ENCODE peak calls at places on chromosomes 2 and 18, in five cellular contexts. Q is dorsolateral prefrontal cortex, J is fibroblast of lung, N is heart left ventricle, G is fibroblast of pulmonary artery. K is an unnamed sample.
A peak's percentile ranks its signal among the peaks of the same experiment; 100 is the strongest.

GRCh38 chr2:207587305-207587704 is 37.9 kb downstream of the METTL21A start:
- DNase-seq in Q (no peak), J (no peak), N (no peak), G (no peak), K (no peak)

GRCh38 chr2:64649013-64649484 is 4.7 kb downstream of the SERTAD2 start:
- DNase-seq in Q (no peak), J (no peak), N (no peak), G (no peak), K (no peak)

GRCh38 chr2:227759411-227760113 is 13.9 kb downstream of the SCYGR8 start:
- DNase-seq in Q (no peak), J (no peak), N (no peak), G (no peak), K (no peak)

GRCh38 chr2:164151518-164151917 is 415.7 kb upstream of the FIGN start:
- DNase-seq in Q (no peak), J (peak; percentile 90), N (no peak), G (peak; percentile 52), K (no peak)

GRCh38 chr2:181123798-181124217 is 143.4 kb downstream of the UBE2E3 start:
- DNase-seq in Q (no peak), J (no peak), N (no peak), G (peak; percentile 55), K (peak; percentile 91)

GRCh38 chr18:70107037-70107436 is 98.5 kb downstream of the RTTN start:
- DNase-seq in Q (no peak), J (peak; percentile 20), N (no peak), G (no peak), K (no peak)

GRCh38 chr18:3879114-3879835 is 429.3 kb downstream of the TGIF1 start:
- DNase-seq in Q (no peak), J (no peak), N (no peak), G (no peak), K (no peak)

GRCh38 chr2:9071032-9071431 is 67.5 kb upstream of the MBOAT2 start:
- DNase-seq in Q (no peak), J (peak; percentile 26), N (no peak), G (peak; percentile 54), K (no peak)

GRCh38 chr18:607930-608329 is 11.1 kb downstream of the CLUL1 start:
- DNase-seq in Q (no peak), J (no peak), N (no peak), G (no peak), K (no peak)

GRCh38 chr2:62197609-62198236 is 1.8 kb downstream of the B3GNT2 start:
- DNase-seq in Q (no peak), J (no peak), N (peak; percentile 80), G (no peak), K (no peak)

GRCh38 chr2:115163572-115163971 is 721.1 kb downstream of the DPP10 start:
- DNase-seq in Q (no peak), J (no peak), N (no peak), G (no peak), K (no peak)

GRCh38 chr2:8171608-8172007 is 510.2 kb upstream of the ID2 start:
- DNase-seq in Q (no peak), J (no peak), N (no peak), G (peak; percentile 55), K (no peak)

GRCh38 chr2:207133862-207134519 is 31.8 kb downstream of the KLF7 start:
- DNase-seq in Q (peak; percentile 41), J (peak; percentile 99), N (peak; percentile 64), G (peak; percentile 98), K (no peak)

GRCh38 chr2:99921903-99922302 is 220.5 kb downstream of the AFF3 start:
- DNase-seq in Q (no peak), J (no peak), N (no peak), G (no peak), K (no peak)

GRCh38 chr2:58032751-58033055 is 13.9 kb upstream of the VRK2 start:
- DNase-seq in Q (no peak), J (no peak), N (no peak), G (no peak), K (no peak)

GRCh38 chr2:17915811-17916523 is 37.5 kb downstream of the KCNS3 start:
- DNase-seq in Q (no peak), J (no peak), N (no peak), G (no peak), K (no peak)

GRCh38 chr2:17911491-17912260 is 33.2 kb downstream of the KCNS3 start:
- DNase-seq in Q (no peak), J (no peak), N (no peak), G (no peak), K (no peak)

GRCh38 chr2:17915099-17915498 is 36.6 kb downstream of the KCNS3 start:
- DNase-seq in Q (no peak), J (no peak), N (no peak), G (no peak), K (no peak)

GRCh38 chr2:17910971-17911370 is 32.5 kb downstream of the KCNS3 start:
- DNase-seq in Q (no peak), J (no peak), N (no peak), G (no peak), K (no peak)

DNA sequence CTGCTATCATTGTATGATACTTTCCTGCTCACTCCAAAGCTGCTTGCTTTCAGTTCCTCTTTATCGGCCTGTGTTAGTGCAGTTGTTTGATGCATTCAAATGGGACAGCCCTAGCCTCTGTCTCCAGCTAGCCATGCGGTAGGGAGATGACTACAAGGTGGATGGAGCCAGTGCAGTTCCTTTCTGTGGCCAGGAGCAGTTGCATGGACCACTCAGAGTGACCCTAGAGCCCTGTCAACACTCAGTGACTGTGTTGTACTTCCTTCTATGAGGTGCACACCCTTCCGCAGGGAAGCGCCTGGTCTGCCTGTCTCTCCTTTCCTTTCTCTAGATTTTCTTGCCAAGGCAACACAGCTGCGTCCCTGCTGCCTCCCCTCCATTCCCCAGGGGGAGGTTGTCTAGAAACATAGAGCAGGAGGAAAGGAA is 33.8 kb downstream of the KCNS3 start:
- DNase-seq in Q (no peak), J (no peak), N (no peak), G (no peak), K (no peak)
- H3K4me3 ChIP-seq in Q (no peak overlapping the region), J (no peak overlapping the region), N (no peak overlapping the region), G (no peak overlapping the region), K (no peak overlapping the region)

GRCh38 chr2:233428008-233428407 is 73.7 kb downstream of the DGKD start:
- DNase-seq in Q (no peak), J (no peak), N (no peak), G (no peak), K (no peak)
- H3K4me3 ChIP-seq in Q (no peak overlapping the region), J (no peak overlapping the region), N (no peak overlapping the region), G (no peak overlapping the region), K (no peak overlapping the region)

GRCh38 chr18:63284173-63284765 is 35.3 kb downstream of the BCL2 start:
- DNase-seq in Q (no peak), J (no peak), N (no peak), G (no peak), K (no peak)
- H3K4me3 ChIP-seq in Q (no peak overlapping the region), J (no peak overlapping the region), N (no peak overlapping the region), G (no peak overlapping the region), K (no peak overlapping the region)

GRCh38 chr18:74499633-74500032 is 3.5 kb downstream of the CNDP2 start:
- DNase-seq in Q (no peak), J (peak; percentile 58), N (no peak), G (peak; percentile 69), K (peak; percentile 31)
- H3K4me3 ChIP-seq in Q (peak overlapping the region; percentile 11), J (no peak overlapping the region), N (peak overlapping the region; percentile 20), G (peak overlapping the region; percentile 26), K (peak overlapping the region; percentile 76)

GRCh38 chr2:178843688-178844087 is 36.5 kb upstream of the TTN start:
- DNase-seq in Q (no peak), J (no peak), N (no peak), G (no peak), K (no peak)
- H3K4me3 ChIP-seq in Q (no peak overlapping the region), J (no peak overlapping the region), N (no peak overlapping the region), G (no peak overlapping the region), K (no peak overlapping the region)

DNA sequence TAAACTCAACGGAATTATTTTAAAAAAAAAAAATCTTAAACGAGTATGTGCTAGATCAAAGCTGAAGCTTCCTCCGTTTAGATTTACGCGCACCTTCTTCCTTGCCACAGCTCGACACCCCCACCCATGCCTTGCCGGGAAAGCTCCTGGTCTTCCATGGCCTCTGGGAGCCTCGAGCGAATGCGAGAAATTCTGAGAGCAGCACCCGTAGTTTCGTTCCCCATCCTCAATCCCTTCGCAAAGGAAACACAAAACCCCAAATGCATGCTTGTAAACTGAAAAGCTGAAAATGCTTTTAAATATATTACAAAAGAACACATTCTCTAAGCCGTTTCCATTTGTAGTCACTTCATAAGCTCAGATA is 1.6 kb downstream of the DSC3 start:
- DNase-seq in Q (no peak), J (peak; percentile 20), N (no peak), G (peak; percentile 60), K (no peak)
- H3K4me3 ChIP-seq in Q (peak overlapping the region; percentile 42), J (no peak overlapping the region), N (no peak overlapping the region), G (peak overlapping the region; percentile 65), K (no peak overlapping the region)

K was measured in Jurkat, Clone E6-1.